ENCODE peak calls at places on chromosome 3, in eight cellular contexts. H is K562, R is stomach, G is H1, S is Peyer's patch, P is A549, O is suprapubic skin, M is uterus. J is an unnamed sample.

GRCh38 chr3:134605506-134605905 is 45.3 kb downstream of the KY start:
- DNase-seq in H (no peak), M (no peak), R (no peak), P (no peak), S (no peak), O (no peak), G (no peak), J (no peak)

GRCh38 chr3:124364230-124365022 is 365.8 kb upstream of the UMPS start:
- DNase-seq in M (no peak), P (no peak), O (no peak), S (no peak), H (no peak), G (no peak), R (no peak), J (no peak)

GRCh38 chr3:119352235-119352634 is 58.1 kb downstream of the ARHGAP31 start:
- DNase-seq in G (no peak), P (no peak), R (no peak), M (no peak), H (peak; percentile 36), S (no peak), O (no peak), J (no peak)

GRCh38 chr3:46193436-46193835 is 14.7 kb downstream of the CCR1 start:
- DNase-seq in S (no peak), P (no peak), O (no peak), R (no peak), G (no peak), M (no peak), H (no peak), J (no peak)

GRCh38 chr3:194103475-194103874 is 32.5 kb upstream of the HES1 start:
- DNase-seq in H (no peak), R (no peak), P (no peak), O (no peak), G (no peak), M (no peak), S (peak; percentile 70), J (no peak)

GRCh38 chr3:187064210-187065115 is 74.8 kb downstream of the RPL39L start:
- DNase-seq in H (no peak), O (no peak), S (peak; percentile 34), G (no peak), R (no peak), P (no peak), M (no peak), J (no peak)

GRCh38 chr3:182182531-182182968 is 470.8 kb downstream of the SOX2 start:
- DNase-seq in O (no peak), P (no peak), G (no peak), H (no peak), S (no peak), R (no peak), M (no peak), J (no peak)

GRCh38 chr3:188084751-188085595 is 69.0 kb upstream of the LPP start:
- DNase-seq in O (no peak), P (no peak), R (no peak), M (no peak), H (no peak), G (no peak), S (no peak), J (peak; percentile 50)

GRCh38 chr3:157407769-157408168 is 28.9 kb upstream of the PTX3 start:
- DNase-seq in S (no peak), O (no peak), M (no peak), H (no peak), R (no peak), G (no peak), P (no peak), J (no peak)

GRCh38 chr3:157410945-157411344 is 25.7 kb upstream of the PTX3 start:
- DNase-seq in G (no peak), P (no peak), M (no peak), R (no peak), O (no peak), S (no peak), H (no peak), J (no peak)

GRCh38 chr3:157405457-157405856 is 31.2 kb upstream of the PTX3 start:
- DNase-seq in P (no peak), H (no peak), O (no peak), R (no peak), M (no peak), S (no peak), G (no peak), J (no peak)

GRCh38 chr3:157408499-157409149 is 28.0 kb upstream of the PTX3 start:
- DNase-seq in O (no peak), H (no peak), S (no peak), M (no peak), P (no peak), R (no peak), G (no peak), J (no peak)

DNA sequence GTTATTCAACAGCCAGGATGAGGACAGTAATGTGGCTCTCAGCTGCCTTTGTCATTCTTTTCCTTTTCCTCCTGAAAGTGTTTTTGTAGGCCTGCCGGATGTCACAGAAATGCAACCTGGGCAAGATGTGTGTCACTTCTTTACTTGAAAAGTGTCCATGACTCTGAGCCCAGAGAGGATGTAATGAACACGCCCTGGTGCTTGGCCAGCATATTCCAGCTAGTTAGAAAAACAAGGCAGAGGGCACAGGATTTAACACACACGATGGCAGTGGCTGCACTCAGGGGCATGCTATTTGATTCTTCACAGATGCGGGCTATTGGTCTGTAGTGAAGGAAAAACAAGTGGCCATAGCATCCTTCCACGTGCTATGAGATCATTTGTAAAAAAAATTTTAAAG is 30.3 kb upstream of the PTX3 start:
- DNase-seq in O (no peak), G (no peak), R (no peak), P (no peak), H (no peak), S (no peak), M (no peak), J (no peak)
- H3K27ac ChIP-seq in O (no peak overlapping the region), G (no peak overlapping the region), R (no peak overlapping the region), P (no peak overlapping the region), H (no peak overlapping the region), S (no peak overlapping the region), M (no peak overlapping the region), J (no peak overlapping the region)

DNA sequence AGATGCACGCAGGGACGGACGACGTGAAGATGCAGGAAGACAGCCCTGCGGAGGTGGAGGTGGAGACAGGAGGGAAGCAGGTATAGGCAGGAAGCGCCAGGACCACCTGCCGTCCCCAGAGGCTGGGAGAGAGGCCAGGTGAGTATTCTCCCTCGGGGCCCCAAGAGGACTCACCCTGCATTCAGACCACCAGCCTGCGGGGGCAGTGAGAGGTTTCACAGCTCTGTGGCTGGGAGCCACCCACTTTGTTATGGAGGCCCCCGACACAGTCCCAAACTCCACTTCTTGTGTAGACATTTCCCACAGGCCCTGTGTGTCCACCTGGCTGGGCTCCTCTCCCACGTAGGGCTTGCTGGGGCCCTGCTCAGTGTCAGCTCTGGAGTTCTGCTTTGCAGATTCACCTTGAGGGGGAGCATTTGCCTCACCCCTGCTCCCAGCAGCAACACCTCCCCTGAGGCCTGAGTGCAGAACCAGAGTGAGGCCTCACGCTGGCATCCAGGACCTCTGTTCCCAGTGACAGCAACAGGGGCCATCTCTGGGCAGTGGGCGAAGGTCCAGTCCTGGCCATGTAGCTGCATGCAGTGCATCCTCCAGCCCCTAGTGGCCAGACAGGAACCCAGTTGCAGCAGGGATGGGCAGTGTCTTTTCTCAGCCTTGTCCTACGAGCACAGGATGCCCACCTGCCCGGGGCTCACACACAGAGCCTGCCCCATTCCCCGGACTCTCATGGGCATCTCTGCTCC is 119.4 kb upstream of the IQSEC1 start:
- DNase-seq in P (peak; percentile 24), M (no peak), G (no peak), O (peak; percentile 49), R (no peak), H (peak; percentile 20), S (no peak), J (no peak)
- TF ChIP-seq CTCF in P (peak; percentile 22), M (no peak), G (peak; percentile 56), O (no peak), R (no peak), H (peak; percentile 47), S (no peak), J (peak; percentile 37)

GRCh38 chr3:126464997-126465396 is 10.7 kb downstream of the ZXDC start:
- DNase-seq in R (no peak), P (no peak), O (peak; percentile 42), M (peak; percentile 9), S (no peak), G (no peak), H (no peak), J (no peak)

GRCh38 chr3:126465928-126466564 is 9.6 kb downstream of the ZXDC start:
- DNase-seq in O (peak; percentile 52), S (no peak), G (no peak), R (no peak), H (no peak), P (no peak), M (peak; percentile 17), J (no peak)

GRCh38 chr3:126463521-126463920 is 12.2 kb downstream of the ZXDC start:
- DNase-seq in M (no peak), R (no peak), G (no peak), O (peak; percentile 13), S (no peak), H (no peak), P (no peak), J (no peak)

GRCh38 chr3:126464093-126464492 is 11.6 kb downstream of the ZXDC start:
- DNase-seq in H (no peak), R (no peak), G (no peak), S (no peak), M (peak; percentile 2), O (peak; percentile 6), P (no peak), J (no peak)

DNA sequence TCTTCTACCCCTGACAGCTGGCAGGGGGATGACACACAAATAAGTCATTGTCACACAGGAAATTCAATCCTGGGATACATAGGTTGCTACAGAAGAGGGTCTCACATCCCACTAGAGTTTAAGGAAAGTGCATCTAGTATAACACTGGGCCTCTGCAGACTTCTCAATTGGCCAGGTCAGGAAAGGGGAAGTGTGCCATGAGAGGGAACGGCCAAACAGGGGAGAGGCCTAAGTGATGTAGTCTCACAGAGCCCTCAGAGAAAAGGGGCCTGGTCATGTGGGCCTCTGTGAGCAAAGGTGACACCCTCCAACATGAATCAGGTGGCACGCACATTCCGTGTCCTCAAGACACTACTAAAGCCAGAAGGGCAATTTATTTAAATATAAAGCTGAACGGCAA is 11.2 kb downstream of the ZXDC start:
- DNase-seq in S (no peak), G (no peak), O (peak; percentile 29), R (no peak), M (peak; percentile 7), H (no peak), P (no peak), J (no peak)
- TF ChIP-seq POLR2A in S (no peak), G (no peak), O (no peak), R (no peak), M (no peak), H (no peak), P (no peak), J (no peak)

GRCh38 chr3:195170521-195170920 is 100.4 kb downstream of the XXYLT1 start:
- DNase-seq in O (no peak), S (no peak), R (no peak), P (no peak), H (no peak), G (no peak), M (peak; percentile 10), J (no peak)

GRCh38 chr3:195168009-195168759 is 102.8 kb downstream of the XXYLT1 start:
- DNase-seq in H (no peak), M (no peak), P (no peak), O (no peak), S (no peak), R (no peak), G (no peak), J (no peak)

GRCh38 chr3:195165790-195166189 is 105.2 kb downstream of the XXYLT1 start:
- DNase-seq in O (no peak), R (no peak), M (no peak), H (peak; percentile 63), S (no peak), G (no peak), P (no peak), J (no peak)

GRCh38 chr3:195171093-195171873 is 99.7 kb downstream of the XXYLT1 start:
- DNase-seq in M (peak; percentile 18), R (no peak), G (no peak), O (no peak), H (no peak), P (no peak), S (no peak), J (no peak)

DNA sequence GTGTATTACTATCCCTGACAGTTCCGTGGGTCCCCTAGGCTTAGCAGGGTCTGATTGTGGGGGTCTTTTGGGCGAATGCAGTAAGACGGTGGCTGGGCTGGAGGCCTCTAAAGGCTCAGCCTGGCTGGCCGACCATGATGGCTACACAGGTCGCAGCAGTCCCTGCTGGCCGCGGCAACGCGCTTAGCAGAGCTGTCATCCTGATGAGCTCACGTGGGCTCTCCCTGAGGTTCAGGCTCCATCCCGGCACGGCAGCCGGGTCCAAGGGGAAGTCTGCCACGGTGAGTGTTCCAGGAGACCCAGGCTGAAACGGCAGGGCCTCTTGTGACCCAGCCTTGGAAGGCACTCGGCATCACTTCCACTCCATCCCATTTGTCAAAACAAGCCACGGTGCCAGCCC is 101.9 kb downstream of the XXYLT1 start:
- DNase-seq in R (no peak), S (no peak), O (no peak), H (no peak), G (no peak), M (no peak), P (no peak), J (no peak)
- H3K27ac ChIP-seq in R (no peak overlapping the region), S (no peak overlapping the region), O (no peak overlapping the region), H (no peak overlapping the region), G (no peak overlapping the region), M (no peak overlapping the region), P (no peak overlapping the region), J (no peak overlapping the region)